ENCODE peak calls at places on chromosomes 16 and 17, in four cellular contexts. V, N, Q and S are unnamed samples.

GRCh38 chr17:12627776-12628491 is 37.8 kb upstream of the MYOCD start:
- DNase-seq in V (no peak), N (no peak), Q (no peak), S (no peak)

GRCh38 chr16:23945243-23945642 is 109.5 kb downstream of the PRKCB start:
- DNase-seq in V (no peak), N (no peak), Q (no peak), S (no peak)

GRCh38 chr16:55384848-55385247 is 60.8 kb downstream of the IRX6 start:
- DNase-seq in V (no peak), N (no peak), Q (no peak), S (no peak)

GRCh38 chr16:83300326-83300725 is 507.5 kb upstream of the HSBP1 start:
- DNase-seq in V (no peak), N (no peak), Q (no peak), S (no peak)

GRCh38 chr17:50047488-50048126 is 8.3 kb upstream of the ITGA3 start:
- DNase-seq in V (no peak), N (no peak), Q (no peak), S (no peak)

GRCh38 chr16:8868272-8869211 is at the start of gene CARHSP1:
- DNase-seq in V (peak), N (peak), Q (peak), S (peak)

GRCh38 chr16:49455181-49455990 is 81.8 kb downstream of the C16orf78 start:
- DNase-seq in V (no peak), N (no peak), Q (no peak), S (no peak)

GRCh38 chr16:30186444-30186781 is 3.0 kb downstream of the CORO1A start:
- DNase-seq in V (no peak), N (no peak), Q (no peak), S (no peak)

GRCh38 chr17:37742762-37743611 is 1.9 kb downstream of the HNF1B start:
- DNase-seq in V (no peak), N (no peak), Q (no peak), S (no peak)

DNA sequence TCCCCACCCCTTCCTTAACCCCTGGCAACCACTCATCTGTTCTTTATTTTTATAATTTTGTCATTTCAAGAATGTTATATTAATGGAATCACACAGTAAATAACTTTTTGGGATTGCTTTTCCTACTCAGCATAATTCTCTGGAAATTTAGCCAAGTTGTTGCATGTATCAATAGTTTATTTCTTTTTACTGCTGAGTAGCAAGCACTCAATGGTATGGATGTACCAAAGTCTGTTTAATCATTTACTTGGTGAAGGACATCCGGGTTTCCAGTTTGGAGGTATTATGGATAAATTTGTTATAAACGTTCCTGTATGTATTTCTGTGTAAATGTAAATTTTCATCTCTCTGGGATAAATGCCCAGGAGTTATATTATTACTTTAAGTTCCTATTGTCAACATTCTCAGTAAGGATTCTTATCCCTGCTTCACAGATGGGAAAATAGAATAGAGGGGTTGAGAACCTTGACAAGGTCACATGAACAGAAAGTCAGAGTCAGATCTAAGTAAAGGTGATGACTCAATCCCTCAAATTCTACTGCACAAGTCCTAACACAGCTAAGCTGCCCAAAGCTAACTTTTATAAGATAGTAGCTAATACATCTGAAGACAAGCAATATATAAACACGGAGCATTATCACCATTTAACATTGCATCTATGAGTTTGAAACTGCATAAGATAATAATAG is 62.4 kb upstream of the MTMR4 start:
- DNase-seq in V (no peak), N (no peak), Q (no peak), S (no peak)
- TF ChIP-seq EGR1 in V (no peak), N (no peak), Q (no peak), S (no peak)

GRCh38 chr17:77735341-77736206 is 222.9 kb upstream of the TNRC6C start:
- DNase-seq in V (peak), N (no peak), Q (no peak), S (no peak)
- TF ChIP-seq EGR1 in V (no peak), N (no peak), Q (no peak), S (no peak)

GRCh38 chr17:9330903-9331272 is 244.7 kb downstream of the STX8 start:
- DNase-seq in V (no peak), N (no peak), Q (no peak), S (no peak)
- TF ChIP-seq EGR1 in V (no peak), N (no peak), Q (no peak), S (no peak)

GRCh38 chr16:2196981-2197511 is 641 bp upstream of the CASKIN1 start:
- DNase-seq in V (no peak), N (no peak), Q (no peak), S (no peak)

GRCh38 chr16:2194166-2194834 is 2.1 kb downstream of the CASKIN1 start:
- DNase-seq in V (no peak), N (no peak), Q (no peak), S (no peak)

GRCh38 chr16:2196162-2196980 is at the start of gene CASKIN1:
- DNase-seq in V (peak), N (no peak), Q (no peak), S (no peak)

GRCh38 chr16:2195316-2196161 is 866 bp downstream of the CASKIN1 start:
- DNase-seq in V (no peak), N (no peak), Q (no peak), S (no peak)

DNA sequence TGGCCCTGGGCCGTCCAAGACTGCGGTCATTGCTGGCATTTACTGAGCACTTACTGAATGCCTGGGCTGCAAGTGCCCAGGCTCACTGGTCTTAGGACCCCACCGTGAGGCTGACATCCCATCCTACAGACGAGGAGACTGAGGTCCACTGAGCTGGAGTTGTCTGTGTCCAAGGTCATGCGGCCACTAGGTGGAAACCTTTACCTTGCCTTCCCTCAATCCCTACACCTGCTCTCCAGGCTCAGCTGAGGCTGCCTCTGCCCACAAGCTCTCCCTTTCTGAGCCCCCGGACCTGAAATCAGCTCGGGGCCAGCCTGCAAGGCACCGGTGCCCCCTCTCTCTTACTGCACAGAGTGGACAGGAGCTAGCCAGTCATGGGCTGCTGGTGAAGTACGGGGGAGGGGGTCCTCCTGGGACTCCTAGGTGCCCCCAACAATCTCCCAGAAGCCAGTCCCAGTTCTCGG is 1.5 kb downstream of the CASKIN1 start:
- DNase-seq in V (no peak), N (no peak), Q (no peak), S (peak)
- TF ChIP-seq EGR1 in V (no peak), N (no peak), Q (no peak), S (no peak)

DNA sequence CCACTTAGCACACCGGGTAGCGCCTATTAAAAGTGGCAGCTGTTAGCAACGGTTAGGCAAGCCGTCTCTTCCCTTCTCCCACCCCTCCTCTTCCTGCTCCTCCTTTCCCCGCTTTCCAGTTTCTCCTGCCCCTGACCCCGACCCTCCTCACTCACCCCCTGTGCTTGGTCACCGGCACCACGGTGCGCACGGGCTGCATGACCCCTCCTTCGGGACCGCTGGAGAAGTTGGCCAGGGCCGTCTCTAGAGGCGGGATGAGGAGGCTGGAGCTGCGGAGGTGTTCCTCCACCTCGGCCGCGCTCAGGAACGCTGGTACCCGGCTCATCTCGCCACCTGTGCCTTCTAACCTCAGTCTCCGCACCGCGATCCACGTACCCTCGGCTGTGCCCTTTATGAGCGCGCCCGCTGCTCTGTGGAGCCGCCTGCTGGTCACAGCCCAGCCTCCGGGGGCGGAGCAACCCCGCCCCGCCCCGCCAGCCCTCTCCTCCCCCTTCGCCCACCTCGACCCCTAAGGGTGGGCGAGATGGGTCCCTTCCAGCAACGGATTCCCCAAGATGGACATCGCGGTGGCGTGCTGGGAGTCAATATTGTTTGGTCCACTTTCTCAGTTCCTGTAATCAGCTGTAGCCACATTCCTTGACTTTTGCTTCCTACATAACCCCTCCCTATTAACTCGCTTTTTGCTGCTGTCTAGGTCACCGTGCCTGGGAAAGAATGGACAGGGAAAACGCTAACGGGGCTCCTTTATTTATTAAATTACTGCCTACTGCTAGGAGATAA is at the start of gene CRYM:
- DNase-seq in V (peak), N (peak), Q (no peak), S (no peak)
- TF ChIP-seq EGR1 in V (peak), N (peak), Q (peak), S (no peak)

DNA sequence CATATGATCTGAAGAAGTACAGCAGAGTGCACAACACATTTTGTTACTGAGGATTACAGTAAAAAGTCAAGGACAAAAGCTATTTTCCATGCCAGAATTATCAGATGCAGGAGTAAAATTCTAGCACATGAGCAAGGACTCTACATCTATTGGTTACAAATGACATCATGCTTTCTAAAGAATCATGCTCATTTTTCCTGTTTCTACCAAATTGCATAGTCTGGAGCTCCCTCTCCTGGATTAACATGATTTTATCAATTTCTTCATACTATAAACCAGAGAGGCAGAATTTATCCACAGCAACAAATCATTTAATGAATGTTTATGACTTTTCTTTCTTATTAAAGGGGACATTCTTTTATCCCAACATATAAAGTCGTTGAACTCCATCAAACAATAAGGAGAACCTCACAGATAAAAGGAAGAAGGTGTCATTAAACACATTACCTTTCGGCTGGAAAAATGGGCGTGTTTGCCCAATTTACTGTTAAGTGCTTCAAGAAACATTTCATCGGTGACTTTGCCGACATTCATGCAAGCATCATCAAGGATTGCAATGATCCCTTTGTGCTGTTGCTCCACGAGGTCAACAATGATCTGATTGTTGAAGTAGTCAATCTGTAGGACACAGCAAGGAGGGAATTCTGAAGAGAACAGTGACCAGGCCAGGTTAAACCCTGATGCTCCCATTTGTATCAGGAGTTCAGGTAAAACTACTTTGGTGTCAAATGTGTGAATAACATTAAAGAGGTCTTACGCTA is 121.7 kb downstream of the MYO1D start:
- DNase-seq in V (peak), N (no peak), Q (peak), S (no peak)
- TF ChIP-seq EGR1 in V (no peak), N (no peak), Q (no peak), S (no peak)

GRCh38 chr17:47789611-47790520 is 31.7 kb downstream of the OSBPL7 start:
- DNase-seq in V (peak), N (peak), Q (no peak), S (no peak)

GRCh38 chr17:47791025-47791424 is 30.6 kb downstream of the OSBPL7 start:
- DNase-seq in V (no peak), N (no peak), Q (no peak), S (no peak)

GRCh38 chr17:47781397-47781796 is 40.2 kb downstream of the OSBPL7 start:
- DNase-seq in V (no peak), N (no peak), Q (no peak), S (no peak)

DNA sequence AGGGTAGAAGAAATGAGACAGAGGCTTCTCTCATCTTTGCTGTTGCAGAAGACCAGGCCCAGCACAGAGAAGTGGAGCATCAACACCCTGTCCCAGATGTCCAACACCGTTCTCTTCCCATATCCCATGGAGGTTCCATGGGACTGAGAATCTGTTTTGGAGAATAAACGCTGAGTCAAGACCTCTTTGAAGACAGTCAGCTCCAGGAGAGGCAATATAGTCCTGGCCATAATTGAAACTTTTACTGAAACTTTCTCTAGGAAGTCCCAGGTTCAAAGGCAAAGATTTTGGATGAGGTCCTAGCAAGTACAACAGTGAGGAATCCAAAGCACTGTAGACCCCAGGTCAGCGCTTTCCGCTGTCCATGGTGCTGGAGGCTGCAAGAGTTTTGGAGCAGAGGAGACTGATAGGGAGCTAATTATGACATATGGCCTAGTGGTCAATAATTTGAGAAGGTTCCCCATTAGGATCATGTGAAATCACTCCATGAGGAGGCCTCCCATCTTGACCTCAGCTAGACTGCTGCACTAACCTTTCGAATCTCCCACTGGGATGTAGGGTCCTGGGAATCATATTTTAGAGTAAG is 36.0 kb downstream of the OSBPL7 start:
- DNase-seq in V (peak), N (no peak), Q (no peak), S (no peak)
- TF ChIP-seq EGR1 in V (no peak), N (no peak), Q (no peak), S (no peak)